ENCODE peak calls at places on chromosomes 6 and 20, in seven cellular contexts. A, V, H, S, D, W and L are unnamed samples.

GRCh38 chr6:99814230-99814928 is 179.6 kb downstream of the MCHR2 start:
- DNase-seq in A (no peak), V (peak), H (no peak), S (no peak), D (no peak), W (no peak), L (no peak)

GRCh38 chr20:16758459-16759160 is 10.5 kb downstream of the OTOR start:
- DNase-seq in A (no peak), V (no peak), H (no peak), S (no peak), D (no peak), W (peak), L (no peak)

GRCh38 chr20:20237093-20237959 is 130.6 kb upstream of the INSM1 start:
- DNase-seq in A (peak), V (peak), H (no peak), S (no peak), D (no peak), W (peak), L (no peak)

GRCh38 chr6:141103246-141103645 is 1029.5 kb upstream of the GJE1 start:
- DNase-seq in A (peak), V (no peak), H (no peak), S (no peak), D (no peak), W (peak), L (no peak)

GRCh38 chr6:37539706-37540352 is 40.1 kb upstream of the CCDC167 start:
- DNase-seq in A (no peak), V (no peak), H (no peak), S (no peak), D (no peak), W (no peak), L (no peak)

GRCh38 chr20:18553746-18554145 is 13.5 kb upstream of the SMIM26 start:
- DNase-seq in A (no peak), V (no peak), H (no peak), S (no peak), D (no peak), W (no peak), L (no peak)

GRCh38 chr6:46651766-46652165 is 852 bp downstream of the CYP39A1 start:
- DNase-seq in A (no peak), V (no peak), H (no peak), S (no peak), D (no peak), W (no peak), L (no peak)

GRCh38 chr6:168699631-168700315 is 258.8 kb downstream of the SMOC2 start:
- DNase-seq in A (no peak), V (no peak), H (no peak), S (no peak), D (no peak), W (no peak), L (no peak)

GRCh38 chr20:23336476-23336875 is 14.1 kb upstream of the NXT1 start:
- DNase-seq in A (no peak), V (peak), H (no peak), S (no peak), D (no peak), W (no peak), L (no peak)

GRCh38 chr6:53984163-53984562 is 127.1 kb upstream of the MLIP start:
- DNase-seq in A (peak), V (peak), H (no peak), S (peak), D (no peak), W (peak), L (no peak)

GRCh38 chr6:127518212-127518709 is 874 bp downstream of the MTCL3 start:
- DNase-seq in A (no peak), V (no peak), H (no peak), S (no peak), D (no peak), W (no peak), L (no peak)

GRCh38 chr6:127520061-127520460 is 926 bp upstream of the MTCL3 start:
- DNase-seq in A (no peak), V (no peak), H (no peak), S (no peak), D (peak), W (peak), L (no peak)

GRCh38 chr6:127519469-127519785 is 292 bp upstream of the MTCL3 start:
- DNase-seq in A (no peak), V (no peak), H (no peak), S (no peak), D (no peak), W (no peak), L (no peak)

GRCh38 chr6:127517698-127518097 is 1.4 kb downstream of the MTCL3 start:
- DNase-seq in A (no peak), V (no peak), H (no peak), S (no peak), D (no peak), W (no peak), L (no peak)

GRCh38 chr6:127518710-127519468 is at the start of gene MTCL3:
- DNase-seq in A (no peak), V (no peak), H (no peak), S (peak), D (no peak), W (peak), L (no peak)
- H3K4me3 ChIP-seq in A (no peak), V (no peak), H (no peak), S (peak), D (no peak), W (peak), L (no peak)

GRCh38 chr6:117485433-117485832 is 3.0 kb downstream of the DCBLD1 start:
- DNase-seq in A (no peak), V (no peak), H (no peak), S (no peak), D (no peak), W (no peak), L (no peak)
- H3K4me3 ChIP-seq in A (no peak), V (peak), H (no peak), S (peak), D (no peak), W (no peak), L (no peak)

GRCh38 chr6:111800468-111800760 is 72.8 kb downstream of the FYN start:
- DNase-seq in A (no peak), V (no peak), H (no peak), S (no peak), D (no peak), W (no peak), L (no peak)
- H3K4me3 ChIP-seq in A (no peak), V (no peak), H (no peak), S (no peak), D (no peak), W (no peak), L (no peak)

DNA sequence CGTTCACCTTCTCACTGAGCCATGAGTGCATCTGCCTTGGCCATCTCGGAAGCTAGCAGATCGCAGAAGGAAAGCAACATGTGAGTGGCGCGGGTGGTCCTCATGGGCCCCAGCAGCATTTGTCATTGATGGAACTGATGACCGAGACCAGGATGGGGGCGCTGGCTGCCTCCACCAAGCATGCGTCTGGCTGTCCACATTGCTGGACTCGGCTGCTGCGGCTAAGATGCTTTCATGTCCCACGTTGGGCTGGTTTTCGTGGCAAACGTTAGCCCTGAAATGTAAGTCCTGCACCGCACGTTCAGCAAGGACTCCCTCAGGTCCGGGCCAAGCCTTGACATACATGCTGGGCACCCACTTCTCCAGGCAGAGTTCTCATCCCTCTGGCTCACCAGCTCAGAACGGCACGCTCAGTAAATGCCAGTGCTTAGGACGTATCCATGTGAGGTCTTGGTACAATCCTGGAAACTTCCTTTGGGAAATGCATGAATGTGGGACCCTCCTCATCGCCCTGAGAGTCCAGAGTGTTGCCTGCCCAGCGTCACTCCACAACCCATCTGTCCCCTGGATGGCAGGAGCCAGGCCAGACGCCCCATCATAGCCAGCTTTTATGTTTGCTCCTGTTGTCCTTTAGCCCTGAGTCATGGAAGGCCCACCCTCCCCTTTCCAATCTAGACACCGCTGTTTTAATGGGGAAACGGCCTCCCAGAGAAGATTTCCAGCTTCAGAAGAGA is 8.4 kb downstream of the SLCO4A1 start:
- DNase-seq in A (no peak), V (no peak), H (no peak), S (no peak), D (no peak), W (no peak), L (no peak)
- H3K4me3 ChIP-seq in A (no peak), V (no peak), H (no peak), S (no peak), D (peak), W (no peak), L (no peak)